ENCODE peak calls at places on chromosomes 1 and 21, in nine cellular contexts. J, D, Z, U, Q, T, S, M and A are unnamed samples.

GRCh38 chr1:212858461-212859265 is 588 bp downstream of the FLVCR1 start:
- DNase-seq in J (peak), D (peak), S (peak), Z (no peak), T (no peak), U (peak), Q (no peak), M (peak), A (peak)

GRCh38 chr21:39556176-39556575 is 56.6 kb upstream of the B3GALT5 start:
- DNase-seq in Q (no peak), D (no peak), T (no peak), J (no peak), U (no peak), S (no peak), Z (peak), M (no peak), A (no peak)

GRCh38 chr1:222161676-222162075 is 386.2 kb downstream of the HHIPL2 start:
- DNase-seq in S (no peak), U (no peak), T (no peak), M (no peak), D (no peak), Q (no peak), Z (no peak), J (no peak), A (no peak)

GRCh38 chr1:18972531-18972930 is 16.1 kb upstream of the IFFO2 start:
- DNase-seq in Z (no peak), U (no peak), M (no peak), D (no peak), S (peak), Q (no peak), J (peak), T (no peak), A (peak)

GRCh38 chr21:17673261-17674020 is 60.7 kb upstream of the BTG3 start:
- DNase-seq in Z (peak), Q (no peak), U (no peak), T (peak), M (no peak), D (no peak), J (no peak), S (no peak), A (no peak)

GRCh38 chr1:66274634-66275033 is 259.3 kb upstream of the SGIP1 start:
- DNase-seq in U (no peak), M (no peak), S (peak), J (no peak), D (no peak), Q (no peak), T (no peak), Z (no peak), A (peak)

GRCh38 chr1:30840904-30841598 is 67.5 kb downstream of the SDC3 start:
- DNase-seq in M (peak), U (peak), T (no peak), D (no peak), Z (peak), J (no peak), Q (no peak), S (no peak), A (no peak)

GRCh38 chr21:15063821-15064575 is 802 bp downstream of the NRIP1 start:
- DNase-seq in M (no peak), Z (peak), D (no peak), U (peak), Q (no peak), J (peak), T (no peak), S (peak), A (peak)

GRCh38 chr21:34008618-34009017 is 64.8 kb upstream of the MRPS6 start:
- DNase-seq in Z (no peak), U (no peak), T (no peak), J (no peak), M (no peak), S (no peak), D (no peak), Q (no peak), A (peak)

GRCh38 chr1:39132505-39133339 is 71.8 kb upstream of the MACF1 start:
- DNase-seq in U (peak), S (peak), J (no peak), D (peak), Q (no peak), M (peak), Z (peak), T (no peak), A (no peak)

GRCh38 chr1:168709896-168710305 is 19.1 kb downstream of the DPT start:
- DNase-seq in Z (no peak), J (no peak), D (no peak), M (no peak), T (peak), S (peak), U (no peak), Q (no peak), A (no peak)

GRCh38 chr1:202011994-202012393 is 1.6 kb downstream of the ELF3 start:
- DNase-seq in T (no peak), M (no peak), D (no peak), Q (no peak), S (no peak), Z (no peak), U (no peak), J (no peak), A (no peak)